ENCODE peak calls at places on chromosomes 6 and 20, in six cellular contexts. B is IMR-90, X is H9, A is neuronal stem cell, O is mesenchymal stem cell, P is trophoblast cell. D is an unnamed sample.

GRCh38 chr6:134253681-134254080 is 64.2 kb downstream of the SGK1 start:
- DNase-seq in O (peak), P (no peak), B (peak), A (peak), X (no peak), D (no peak)

GRCh38 chr6:169800116-169800667 is 48.8 kb downstream of the ERMARD start:
- DNase-seq in P (no peak), O (no peak), X (no peak), A (no peak), B (no peak), D (no peak)

GRCh38 chr6:98957440-98957839 is 9.7 kb upstream of the FBXL4 start:
- DNase-seq in O (peak), B (peak), A (no peak), X (no peak), P (peak), D (no peak)

GRCh38 chr6:21340563-21340962 is 253.0 kb upstream of the SOX4 start:
- DNase-seq in B (no peak), P (no peak), A (no peak), O (no peak), X (no peak), D (no peak)

GRCh38 chr20:40103420-40103819 is 585.6 kb downstream of the MAFB start:
- DNase-seq in O (no peak), B (no peak), X (no peak), A (no peak), P (no peak), D (no peak)

GRCh38 chr6:2748183-2748582 is 2.5 kb downstream of the MYLK4 start:
- DNase-seq in B (no peak), X (no peak), P (peak), O (no peak), A (no peak), D (no peak)

GRCh38 chr20:53934421-53935352 is 135.7 kb downstream of the BCAS1 start:
- DNase-seq in B (peak), X (no peak), A (no peak), P (no peak), O (peak), D (peak)

GRCh38 chr20:52493177-52493711 is 301.7 kb upstream of the ZFP64 start:
- DNase-seq in B (peak), X (no peak), O (peak), A (no peak), P (no peak), D (no peak)

GRCh38 chr6:72621243-72622093 is at the start of gene KCNQ5:
- DNase-seq in B (no peak), X (peak), O (peak), A (no peak), P (no peak), D (peak)

GRCh38 chr6:139820191-139820590 is 445.7 kb upstream of the CITED2 start:
- DNase-seq in O (peak), X (no peak), B (peak), P (no peak), A (no peak), D (no peak)

GRCh38 chr6:75201901-75202672 is 3.8 kb downstream of the COL12A1 start:
- DNase-seq in B (peak), P (no peak), X (peak), A (peak), O (peak), D (peak)

GRCh38 chr6:11778648-11779307 is at the start of gene ADTRP:
- DNase-seq in B (no peak), O (no peak), A (no peak), P (no peak), X (no peak), D (peak)

GRCh38 chr6:148441454-148441911 is 98.8 kb downstream of the SASH1 start:
- DNase-seq in X (no peak), A (no peak), O (peak), B (peak), P (no peak), D (peak)

GRCh38 chr6:11346516-11346915 is 114.0 kb upstream of the NEDD9 start:
- DNase-seq in O (no peak), B (no peak), A (no peak), P (no peak), X (no peak), D (no peak)

GRCh38 chr20:33664085-33664761 is 2.1 kb downstream of the C20orf144 start:
- DNase-seq in X (no peak), B (no peak), A (no peak), O (no peak), P (no peak), D (peak)

GRCh38 chr6:28943557-28944411 is 20.0 kb upstream of the TRIM27 start:
- DNase-seq in B (peak), P (peak), O (peak), X (peak), A (peak), D (peak)

GRCh38 chr6:156975414-156975813 is 198.2 kb downstream of the ARID1B start:
- DNase-seq in B (no peak), X (no peak), P (no peak), A (no peak), O (no peak), D (no peak)

GRCh38 chr20:54624701-54625472 is 149.5 kb downstream of the DOK5 start:
- DNase-seq in O (no peak), A (no peak), X (no peak), B (peak), P (no peak), D (peak)

GRCh38 chr20:13449868-13450441 is 188.8 kb downstream of the TASP1 start:
- DNase-seq in A (no peak), P (no peak), O (peak), X (no peak), B (peak), D (no peak)

GRCh38 chr20:43331911-43332310 is 125.8 kb upstream of the SRSF6 start:
- DNase-seq in P (no peak), O (no peak), A (no peak), B (no peak), X (no peak), D (no peak)

GRCh38 chr6:155066371-155066770 is 71.3 kb downstream of the TIAM2 start:
- DNase-seq in B (peak), A (no peak), P (no peak), X (no peak), O (no peak), D (no peak)

GRCh38 chr20:57396212-57396611 is 5.0 kb downstream of the RBM38 start:
- DNase-seq in A (no peak), P (no peak), O (no peak), X (no peak), B (no peak), D (no peak)

GRCh38 chr6:121887724-121888123 is 452.3 kb downstream of the GJA1 start:
- DNase-seq in X (no peak), A (no peak), O (no peak), P (no peak), B (no peak), D (no peak)

GRCh38 chr6:163494279-163494727 is 79.8 kb downstream of the QKI start:
- DNase-seq in P (no peak), X (no peak), B (no peak), A (no peak), O (peak), D (no peak)

GRCh38 chr6:43171284-43172126 is 436 bp downstream of the SRF start:
- DNase-seq in A (no peak), X (no peak), O (no peak), B (no peak), P (no peak), D (no peak)

GRCh38 chr6:2945069-2945452 is 26.3 kb downstream of the SERPINB6 start:
- DNase-seq in B (no peak), O (no peak), P (no peak), A (no peak), X (peak), D (no peak)

GRCh38 chr6:122495612-122496011 is 24.0 kb upstream of the SERINC1 start:
- DNase-seq in A (no peak), O (no peak), X (no peak), B (no peak), P (no peak), D (no peak)

GRCh38 chr6:74431873-74432272 is 735.9 kb downstream of the CD109 start:
- DNase-seq in X (no peak), P (no peak), B (peak), A (no peak), O (no peak), D (no peak)

GRCh38 chr6:109869398-109870165 is 108.5 kb upstream of the GPR6 start:
- DNase-seq in A (no peak), B (peak), O (peak), X (no peak), P (no peak), D (peak)

DNA sequence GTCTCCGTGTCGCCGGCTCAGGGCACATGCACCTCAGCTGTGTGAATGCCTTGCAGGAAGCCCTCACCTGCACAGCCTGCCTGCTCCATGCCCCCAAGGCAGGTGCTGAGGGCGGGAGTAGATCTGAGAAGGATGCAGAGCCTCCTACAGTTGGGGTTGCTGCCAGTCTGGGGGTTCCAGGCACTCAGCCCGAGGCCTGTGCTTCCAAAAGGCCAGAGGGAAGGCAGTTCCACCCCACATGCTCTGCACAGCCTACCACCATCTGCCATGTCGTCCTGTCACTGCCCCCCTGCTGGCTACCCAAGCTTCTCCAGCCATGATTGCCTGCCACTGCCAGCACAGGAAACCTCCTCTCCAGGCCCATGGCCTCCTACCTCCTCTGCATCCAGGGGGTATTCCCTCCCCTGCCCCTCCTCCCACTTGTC is 19.3 kb downstream of the ACSS1 start:
- DNase-seq in A (no peak), P (no peak), B (no peak), O (no peak), X (no peak), D (no peak)
- H4K8ac ChIP-seq in A (no peak), P (no peak), B (no peak), O (no peak), X (no peak), D (no peak)

GRCh38 chr6:146544783-146545182 is 1.1 kb downstream of the RAB32 start:
- DNase-seq in A (no peak), P (no peak), B (peak), O (peak), X (no peak), D (no peak)

GRCh38 chr6:146545608-146546007 is 2.0 kb downstream of the RAB32 start:
- DNase-seq in X (no peak), B (peak), A (no peak), O (peak), P (peak), D (peak)

GRCh38 chr6:146543940-146544661 is 468 bp downstream of the RAB32 start:
- DNase-seq in A (peak), O (peak), P (peak), B (peak), X (peak), D (peak)

GRCh38 chr6:146543211-146543939 is at the start of gene RAB32:
- DNase-seq in P (peak), A (peak), X (peak), B (peak), O (peak), D (peak)

DNA sequence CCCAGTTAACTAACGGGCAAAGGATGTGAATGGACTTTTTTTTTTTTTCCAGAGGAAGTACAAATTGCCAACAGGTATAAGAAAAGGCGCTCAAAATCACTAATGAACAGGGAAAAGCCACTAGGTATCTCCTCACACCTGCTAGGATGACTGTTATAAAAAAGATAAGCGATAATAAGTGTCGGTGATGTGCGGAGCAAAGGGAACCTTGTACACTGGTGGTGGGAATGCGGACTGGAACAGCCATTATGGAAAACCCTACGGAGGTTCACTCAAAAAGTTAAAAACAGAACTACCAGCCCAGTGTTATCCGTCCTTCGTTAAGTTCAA is 787 bp upstream of the RAB32 start:
- DNase-seq in X (no peak), O (no peak), A (no peak), B (peak), P (no peak), D (no peak)
- H4K8ac ChIP-seq in X (no peak), O (peak), A (no peak), B (peak), P (peak), D (peak)

GRCh38 chr6:52127957-52128356 is 40.5 kb upstream of the PKHD1 start:
- DNase-seq in O (no peak), A (no peak), X (no peak), P (no peak), B (no peak), D (no peak)

GRCh38 chr6:52132326-52132725 is 44.9 kb upstream of the PKHD1 start:
- DNase-seq in P (no peak), X (no peak), O (no peak), B (no peak), A (no peak), D (no peak)

GRCh38 chr6:52133326-52133725 is 45.9 kb upstream of the PKHD1 start:
- DNase-seq in P (no peak), X (no peak), O (no peak), B (no peak), A (no peak), D (no peak)

GRCh38 chr6:52126231-52126630 is 38.8 kb upstream of the PKHD1 start:
- DNase-seq in B (no peak), A (no peak), O (no peak), P (peak), X (no peak), D (no peak)

DNA sequence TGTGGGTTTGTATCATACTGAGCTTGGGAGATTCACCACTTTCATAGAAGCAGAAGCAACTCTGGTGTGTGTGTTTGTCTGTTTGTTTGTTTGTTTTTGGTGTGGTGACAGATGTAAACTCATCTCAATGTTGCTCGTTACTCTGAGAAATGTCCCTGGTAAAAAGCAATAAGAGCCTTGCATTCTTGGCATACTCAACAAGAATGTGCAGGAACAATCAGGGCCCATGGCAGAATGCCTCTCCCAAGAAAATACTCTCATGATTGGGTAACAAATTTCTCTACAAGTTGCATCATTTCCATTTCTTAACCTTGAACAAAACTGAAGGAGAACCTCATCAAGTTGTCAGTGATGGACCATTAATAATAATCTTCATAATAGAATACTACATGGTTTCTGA is 43.0 kb upstream of the PKHD1 start:
- DNase-seq in A (no peak), X (no peak), P (peak), O (no peak), B (no peak), D (peak)
- H4K8ac ChIP-seq in A (no peak), X (no peak), P (no peak), O (no peak), B (no peak), D (no peak)

DNA sequence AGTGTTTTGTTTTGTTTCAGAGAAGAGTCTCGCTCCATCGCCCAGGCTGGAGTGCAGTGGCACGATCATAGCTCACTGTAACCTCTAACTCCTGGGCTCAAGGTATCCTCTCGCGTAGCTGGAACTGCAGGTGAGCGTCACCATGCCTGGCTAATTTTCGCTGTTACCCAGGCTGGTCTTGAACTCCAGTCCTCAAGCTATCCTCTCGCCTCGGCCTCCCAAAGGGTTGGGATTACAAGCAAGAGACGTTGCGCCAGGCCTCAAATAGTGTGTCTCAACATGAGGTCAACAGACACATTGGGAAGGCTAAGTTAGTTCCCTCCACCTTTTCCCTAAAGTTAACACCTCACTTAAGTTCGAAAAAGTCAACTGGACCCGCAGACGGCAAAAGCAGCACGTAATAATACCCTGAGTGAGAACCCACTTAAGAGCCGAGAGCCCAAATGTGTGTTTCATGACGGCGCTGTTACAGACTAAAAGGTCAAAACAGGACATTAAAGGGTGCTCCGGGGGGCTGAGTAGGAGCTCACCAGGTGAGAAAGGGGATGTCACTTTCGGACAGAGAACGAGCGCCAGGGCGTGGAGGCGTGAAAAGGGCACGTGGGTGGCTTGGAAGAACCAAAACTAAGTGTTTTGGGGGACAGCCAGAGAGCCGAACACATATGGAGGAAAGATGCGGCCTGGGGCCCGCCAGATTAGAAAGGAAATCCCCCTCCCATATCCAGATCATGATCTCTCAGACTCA is 499 bp downstream of the TTI1 start:
- DNase-seq in P (no peak), A (no peak), B (no peak), O (no peak), X (no peak), D (no peak)
- H4K8ac ChIP-seq in P (peak), A (peak), B (peak), O (peak), X (no peak), D (no peak)

DNA sequence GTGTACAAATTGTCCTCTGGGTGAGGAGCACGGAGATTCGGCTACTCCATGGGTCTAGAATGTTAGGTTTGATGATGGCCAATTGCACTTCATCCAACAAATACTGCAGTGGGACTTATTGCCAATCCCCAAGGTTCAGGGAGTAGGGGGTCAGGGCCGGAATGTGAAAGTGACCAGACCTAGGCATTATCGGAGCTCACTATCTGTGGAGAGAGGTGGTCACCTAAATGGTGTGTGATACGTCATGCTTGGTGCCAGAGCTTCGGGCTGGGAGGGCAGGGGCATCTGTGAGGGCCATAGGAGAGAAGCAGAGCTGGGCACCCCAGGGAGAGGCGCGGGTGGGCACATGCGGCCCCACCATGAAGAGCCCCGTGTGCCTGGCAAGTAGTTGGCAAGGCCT is 114.8 kb downstream of the EDN3 start:
- DNase-seq in X (no peak), A (no peak), P (no peak), O (no peak), B (no peak), D (no peak)
- H4K8ac ChIP-seq in X (no peak), A (no peak), P (no peak), O (no peak), B (no peak), D (no peak)

D was measured in mesendoderm.